ENCODE peak calls at places on chromosomes 12 and 14, in ten cellular contexts. A is pancreas; W is fibroblast of the aortic adventitia; T is transverse colon; J is bronchial epithelial cell; L is stimulated activated CD4-positive, alpha-beta T cell treated with anti-CD3 and anti-CD28 coated beads, TNF-alpha, amount 100 ng/mL, for 1 hour; D is T-helper 9 cell; E is HS-27A; C is AG08395; P is GM10248. G is an unnamed sample.

GRCh38 chr14:75070383-75070782 is 942 bp downstream of the ZC2HC1C start:
- DNase-seq in A (peak; percentile 64), L (no peak), W (peak; percentile 76), T (peak; percentile 47), J (no peak), C (no peak), E (no peak), P (no peak), D (no peak), G (peak; percentile 47)

GRCh38 chr12:132393991-132394949 is 64.9 kb upstream of the GALNT9 start:
- DNase-seq in J (no peak), T (peak; percentile 0), W (no peak), D (no peak), L (no peak), E (no peak), P (no peak), C (no peak), A (no peak), G (no peak)

GRCh38 chr12:47984331-47984801 is 19.9 kb downstream of the COL2A1 start:
- DNase-seq in P (no peak), E (no peak), L (no peak), J (no peak), A (no peak), W (no peak), T (no peak), C (no peak), D (no peak), G (no peak)

GRCh38 chr14:86781111-86781510 is 1211.9 kb downstream of the GALC start:
- DNase-seq in E (no peak), W (no peak), T (no peak), D (no peak), P (no peak), L (no peak), J (no peak), C (no peak), A (no peak), G (no peak)

GRCh38 chr14:76546426-76547221 is 170.7 kb downstream of the ESRRB start:
- DNase-seq in C (no peak), T (no peak), W (peak; percentile 2), J (peak; percentile 66), D (no peak), A (no peak), L (no peak), E (peak; percentile 8), P (peak; percentile 52), G (no peak)

GRCh38 chr12:130222519-130223255 is 60.4 kb downstream of the FZD10 start:
- DNase-seq in A (peak; percentile 43), E (no peak), D (no peak), T (no peak), L (no peak), J (no peak), P (no peak), C (no peak), W (no peak), G (no peak)

GRCh38 chr12:50184261-50184660 is 17.1 kb upstream of the CERS5 start:
- DNase-seq in E (no peak), P (no peak), L (no peak), W (no peak), C (no peak), J (no peak), A (no peak), D (no peak), T (peak; percentile 35), G (no peak)

GRCh38 chr14:76768201-76768656 is 7.0 kb downstream of the VASH1 start:
- DNase-seq in C (no peak), J (no peak), A (no peak), P (peak; percentile 82), L (peak; percentile 62), T (peak; percentile 49), W (no peak), E (no peak), D (peak; percentile 76), G (no peak)

GRCh38 chr14:52012635-52013034 is 23.3 kb downstream of the RTRAF start:
- DNase-seq in J (no peak), L (no peak), P (no peak), D (no peak), E (no peak), T (no peak), C (no peak), W (peak; percentile 74), A (peak; percentile 48), G (peak; percentile 83)

GRCh38 chr12:75389061-75389460 is 1.8 kb upstream of the GLIPR1L2 start:
- DNase-seq in L (no peak), T (no peak), P (no peak), W (peak; percentile 41), J (peak; percentile 78), C (peak; percentile 31), A (no peak), D (no peak), E (no peak), G (peak; percentile 72)

GRCh38 chr12:110688446-110689001 is 391 bp downstream of the HVCN1 start:
- DNase-seq in J (no peak), A (no peak), W (no peak), T (no peak), D (no peak), L (no peak), E (no peak), C (no peak), P (no peak), G (no peak)

GRCh38 chr14:41349289-41349910 is 257.3 kb upstream of the LRFN5 start:
- DNase-seq in E (no peak), P (no peak), A (no peak), D (no peak), C (no peak), T (no peak), W (no peak), J (no peak), L (no peak), G (no peak)

GRCh38 chr12:76345569-76345968 is 2.6 kb downstream of the BBS10 start:
- DNase-seq in C (no peak), D (no peak), L (no peak), W (no peak), T (no peak), A (no peak), E (no peak), J (no peak), P (no peak), G (no peak)

GRCh38 chr14:73713206-73713803 is 879 bp downstream of the PNMA1 start:
- DNase-seq in J (no peak), E (no peak), C (no peak), T (no peak), A (no peak), W (peak; percentile 47), P (no peak), D (no peak), L (no peak), G (no peak)

GRCh38 chr12:128367961-128368360 is 101.0 kb downstream of the TMEM132C start:
- DNase-seq in L (no peak), P (no peak), J (no peak), A (no peak), E (no peak), W (no peak), T (no peak), C (no peak), D (no peak), G (no peak)

GRCh38 chr14:37842106-37842505 is 246.7 kb downstream of the TTC6 start:
- DNase-seq in C (no peak), T (no peak), A (no peak), E (no peak), P (no peak), W (no peak), L (no peak), D (no peak), J (no peak), G (no peak)

GRCh38 chr14:33957299-33957698 is 6.4 kb upstream of the EGLN3 start:
- DNase-seq in D (no peak), A (no peak), L (no peak), E (no peak), T (no peak), J (no peak), C (no peak), P (no peak), W (no peak), G (no peak)

GRCh38 chr14:104202259-104203070 is 64.1 kb downstream of the KIF26A start:
- DNase-seq in A (peak; percentile 78), L (no peak), J (no peak), T (peak; percentile 39), W (no peak), C (no peak), E (no peak), D (no peak), P (no peak), G (no peak)

GRCh38 chr12:128830505-128830893 is 6.7 kb upstream of the SLC15A4 start:
- DNase-seq in L (no peak), T (no peak), D (no peak), A (no peak), P (peak; percentile 59), E (no peak), W (no peak), J (no peak), C (no peak), G (no peak)

GRCh38 chr12:4434721-4435425 is 10.7 kb downstream of the FGF6 start:
- DNase-seq in E (no peak), W (no peak), J (no peak), D (no peak), P (no peak), C (no peak), T (no peak), L (no peak), A (no peak), G (no peak)

GRCh38 chr12:12626471-12626870 is 14.8 kb downstream of the CREBL2 start:
- DNase-seq in A (no peak), L (no peak), W (no peak), E (no peak), P (no peak), D (no peak), T (no peak), J (no peak), C (no peak), G (peak; percentile 36)

GRCh38 chr12:57657744-57658143 is 24.7 kb upstream of the B4GALNT1 start:
- DNase-seq in A (peak; percentile 80), L (no peak), W (peak; percentile 68), P (no peak), E (no peak), C (no peak), T (no peak), D (no peak), J (peak; percentile 67), G (no peak)

GRCh38 chr14:34297786-34298520 is 164.1 kb downstream of the SPTSSA start:
- DNase-seq in A (no peak), W (peak; percentile 7), T (no peak), P (no peak), C (no peak), E (no peak), J (peak; percentile 74), L (no peak), D (no peak), G (peak; percentile 6)

GRCh38 chr12:103880299-103881142 is 39.5 kb upstream of the NT5DC3 start:
- DNase-seq in A (no peak), L (no peak), P (peak; percentile 35), W (no peak), C (no peak), J (peak; percentile 93), T (no peak), D (no peak), E (no peak), G (no peak)

GRCh38 chr12:124694250-124694649 is 126.8 kb upstream of the NCOR2 start:
- DNase-seq in J (no peak), C (no peak), T (no peak), A (no peak), D (no peak), E (no peak), P (no peak), L (no peak), W (no peak), G (no peak)

GRCh38 chr12:49232940-49233841 is 31.7 kb upstream of the TUBA1C start:
- DNase-seq in C (peak; percentile 40), P (no peak), E (no peak), D (no peak), J (no peak), A (peak; percentile 44), W (no peak), T (peak; percentile 28), L (no peak), G (peak; percentile 55)

GRCh38 chr12:47068539-47068938 is 10.9 kb upstream of the PCED1B start:
- DNase-seq in A (no peak), D (no peak), J (no peak), P (no peak), L (no peak), C (no peak), E (no peak), T (no peak), W (no peak), G (no peak)

GRCh38 chr14:92686763-92687427 is 61.5 kb downstream of the LGMN start:
- DNase-seq in C (peak; percentile 94), E (no peak), P (peak; percentile 89), W (peak; percentile 56), L (no peak), A (peak; percentile 86), J (peak; percentile 22), T (peak; percentile 82), D (peak; percentile 70), G (peak; percentile 86)